ENCODE peak calls at places on chromosomes 5 and 9, in four cellular contexts. H is K562, K is GM12878, B is HepG2. N is an unnamed sample.

GRCh38 chr5:40939753-40940152 is 30.5 kb downstream of the C7 start:
- DNase-seq in B (no peak), H (no peak), K (no peak), N (no peak)

GRCh38 chr5:10913846-10914245 is 152.8 kb upstream of the DAP start:
- DNase-seq in H (peak), B (peak), K (no peak), N (no peak)

GRCh38 chr9:98801969-98802371 is 5.5 kb upstream of the GALNT12 start:
- DNase-seq in K (no peak), B (no peak), H (no peak), N (no peak)

GRCh38 chr5:112417931-112418358 is 1.1 kb downstream of the EPB41L4A start:
- DNase-seq in H (no peak), B (no peak), K (peak), N (peak)

GRCh38 chr9:135960328-135961276 is 571 bp downstream of the UBAC1 start:
- DNase-seq in K (no peak), H (no peak), B (no peak), N (no peak)

GRCh38 chr9:109456811-109457210 is 41.3 kb downstream of the PTPN3 start:
- DNase-seq in H (no peak), K (no peak), B (no peak), N (no peak)

GRCh38 chr5:158725223-158725825 is 374.4 kb downstream of the EBF1 start:
- DNase-seq in H (no peak), B (no peak), K (no peak), N (peak)

GRCh38 chr5:135448071-135448704 is 1.0 kb upstream of the DCANP1 start:
- DNase-seq in H (no peak), K (no peak), B (no peak), N (no peak)

GRCh38 chr9:136625101-136626065 is 37.3 kb upstream of the EGFL7 start:
- DNase-seq in H (peak), K (no peak), B (peak), N (no peak)

GRCh38 chr9:94108584-94108983 is 24.3 kb downstream of the PTPDC1 start:
- DNase-seq in H (no peak), B (no peak), K (no peak), N (no peak)

GRCh38 chr9:100197553-100197952 is 98.5 kb downstream of the INVS start:
- DNase-seq in B (no peak), H (no peak), K (no peak), N (no peak)

GRCh38 chr9:72351538-72352453 is 13.2 kb downstream of the ZFAND5 start:
- DNase-seq in B (no peak), H (no peak), K (no peak), N (no peak)

GRCh38 chr9:103242486-103242885 is 247.4 kb downstream of the CYLC2 start:
- DNase-seq in K (no peak), B (no peak), H (no peak), N (no peak)

GRCh38 chr9:33288828-33289483 is 1.4 kb upstream of the NFX1 start:
- DNase-seq in B (no peak), K (no peak), H (no peak), N (no peak)

GRCh38 chr9:129162497-129162896 is 15.6 kb downstream of the IER5L start:
- DNase-seq in H (peak), K (no peak), B (no peak), N (no peak)

GRCh38 chr5:39716532-39716971 is 291.8 kb upstream of the DAB2 start:
- DNase-seq in K (no peak), H (peak), B (peak), N (peak)

GRCh38 chr5:3220638-3221288 is 374.9 kb upstream of the IRX1 start:
- DNase-seq in B (no peak), K (no peak), H (no peak), N (no peak)

GRCh38 chr9:127979333-127980055 is 1.3 kb downstream of the EEIG1 start:
- DNase-seq in H (peak), B (peak), K (no peak), N (no peak)

GRCh38 chr9:124595743-124596142 is 88.5 kb upstream of the NR5A1 start:
- DNase-seq in H (peak), B (peak), K (no peak), N (no peak)

GRCh38 chr5:133527311-133527710 is 85.0 kb downstream of the FSTL4 start:
- DNase-seq in B (no peak), K (no peak), H (no peak), N (no peak)

GRCh38 chr5:62661126-62661525 is 82.5 kb downstream of the LRRC70 start:
- DNase-seq in B (peak), K (no peak), H (no peak), N (no peak)

GRCh38 chr5:150559701-150560100 is 51.8 kb downstream of the NDST1 start:
- DNase-seq in K (no peak), H (no peak), B (no peak), N (no peak)

GRCh38 chr9:133605856-133606721 is 3.1 kb downstream of the FAM163B start:
- DNase-seq in H (no peak), K (no peak), B (no peak), N (no peak)

GRCh38 chr9:128887914-128888350 is 6.0 kb downstream of the LRRC8A start:
- DNase-seq in K (no peak), B (no peak), H (no peak), N (no peak)

GRCh38 chr9:94002316-94003140 is 47.4 kb upstream of the BARX1 start:
- DNase-seq in H (peak), B (peak), K (no peak), N (peak)

DNA sequence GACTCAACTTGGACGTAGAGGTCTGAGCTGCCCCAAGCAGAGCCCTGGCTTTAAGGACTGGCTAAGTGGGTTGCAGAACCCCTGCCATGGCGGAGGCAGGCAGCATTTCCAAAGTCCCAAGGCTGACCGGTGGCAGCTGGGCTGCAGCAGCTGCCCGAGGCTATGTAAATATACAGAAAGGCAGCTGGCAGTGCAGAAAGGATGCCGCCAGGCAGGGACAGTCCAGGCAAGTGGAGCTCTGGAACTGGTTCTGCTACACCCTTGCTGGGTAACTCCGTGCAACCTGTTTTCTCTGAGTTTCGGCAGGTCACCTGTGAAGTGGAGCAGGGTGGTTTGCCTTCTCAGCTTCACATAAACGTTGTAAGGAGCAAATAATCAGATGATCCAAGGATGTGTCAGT is 46.0 kb downstream of the SHB start:
- DNase-seq in B (no peak), H (no peak), K (no peak), N (no peak)
- TF ChIP-seq SP1 in B (no peak), H (no peak), K (no peak), N (no peak)

GRCh38 chr9:97427885-97428284 is 16.0 kb downstream of the TDRD7 start:
- DNase-seq in B (no peak), H (no peak), K (no peak), N (no peak)
- TF ChIP-seq FOXK2 in B (no peak), H (no peak), K (no peak), N (no peak)

GRCh38 chr9:38350529-38350928 is 42.0 kb upstream of the ALDH1B1 start:
- DNase-seq in K (no peak), B (no peak), H (no peak), N (no peak)

GRCh38 chr9:38345851-38346755 is 46.4 kb upstream of the ALDH1B1 start:
- DNase-seq in H (no peak), B (no peak), K (no peak), N (no peak)

GRCh38 chr9:38344566-38345324 is 47.8 kb upstream of the ALDH1B1 start:
- DNase-seq in B (no peak), H (no peak), K (no peak), N (no peak)

GRCh38 chr9:38347946-38348345 is 44.6 kb upstream of the ALDH1B1 start:
- DNase-seq in H (no peak), K (no peak), B (no peak), N (no peak)

GRCh38 chr9:38346811-38347735 is 45.4 kb upstream of the ALDH1B1 start:
- DNase-seq in K (no peak), H (no peak), B (no peak), N (no peak)
- TF ChIP-seq SP1 in K (no peak), H (no peak), B (no peak), N (no peak)

GRCh38 chr5:655406-655805 is 37.7 kb downstream of the TPPP start:
- DNase-seq in K (no peak), H (no peak), B (no peak), N (no peak)

GRCh38 chr5:659496-660263 is 33.5 kb downstream of the TPPP start:
- DNase-seq in B (no peak), H (no peak), K (no peak), N (no peak)

GRCh38 chr5:658103-658502 is 35.0 kb downstream of the TPPP start:
- DNase-seq in H (no peak), B (no peak), K (no peak), N (no peak)

GRCh38 chr5:660491-661030 is 32.6 kb downstream of the TPPP start:
- DNase-seq in K (no peak), H (no peak), B (no peak), N (no peak)

GRCh38 chr5:657570-657969 is 35.6 kb downstream of the TPPP start:
- DNase-seq in B (no peak), H (peak), K (no peak), N (no peak)
- TF ChIP-seq FOXK2 in B (no peak), H (no peak), K (no peak), N (no peak)

GRCh38 chr5:116494784-116495480 is 79.7 kb downstream of the SEMA6A start:
- DNase-seq in K (no peak), H (no peak), B (peak), N (no peak)

GRCh38 chr5:116495786-116496185 is 78.8 kb downstream of the SEMA6A start:
- DNase-seq in H (no peak), K (no peak), B (no peak), N (no peak)

GRCh38 chr5:116497648-116498047 is 77.0 kb downstream of the SEMA6A start:
- DNase-seq in H (no peak), K (no peak), B (no peak), N (no peak)

GRCh38 chr5:116502097-116502496 is 72.5 kb downstream of the SEMA6A start:
- DNase-seq in K (no peak), H (no peak), B (no peak), N (no peak)

DNA sequence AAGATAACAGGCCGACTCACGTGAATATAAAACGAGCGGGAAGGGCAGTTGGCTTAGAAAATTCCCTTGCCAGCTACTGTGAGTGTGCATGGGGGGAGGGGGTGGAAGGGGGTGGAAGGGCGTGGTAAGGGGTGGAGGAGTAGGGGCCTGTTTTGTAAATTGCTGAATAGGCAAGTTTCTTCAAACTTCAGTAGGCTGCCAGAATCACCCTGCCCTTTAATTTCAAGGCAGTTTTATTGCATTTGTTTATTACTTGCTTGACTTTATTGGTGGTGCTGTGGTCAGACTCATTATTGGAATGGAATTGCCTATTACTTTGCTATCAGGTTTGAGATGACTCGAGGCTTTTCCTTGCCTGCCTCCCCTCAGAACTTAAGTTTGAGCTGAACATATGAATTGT is 76.1 kb downstream of the SEMA6A start:
- DNase-seq in H (no peak), K (no peak), B (no peak), N (peak)
- TF ChIP-seq SP1 in H (no peak), K (no peak), B (no peak), N (no peak)

N was measured in HEK293T.